ENCODE peak calls at places on chromosomes 7 and 10, in six cellular contexts. One of them, this sample, is unnamed.

GRCh38 chr7:102985176-102985783 is 72.5 kb downstream of the LRRC17 start:
- DNase-seq in ovary: no peak
- DNase-seq in NCI-H2081: no peak
- DNase-seq in heart right ventricle: no peak
- DNase-seq in GM04504: no peak
- DNase-seq in activated CD4-positive, CD25-positive, alpha-beta regulatory T cell treated with anti-CD3 and anti-CD28 coated beads, Interleukin-2, amount 50 U/mL, for 16 hours: no peak
- DNase-seq in this sample: no peak

GRCh38 chr7:87312215-87312865 is 33.1 kb upstream of the CROT start:
- DNase-seq in ovary: peak; percentile 52
- DNase-seq in NCI-H2081: peak; percentile 62
- DNase-seq in heart right ventricle: no peak
- DNase-seq in GM04504: peak; percentile 29
- DNase-seq in activated CD4-positive, CD25-positive, alpha-beta regulatory T cell treated with anti-CD3 and anti-CD28 coated beads, Interleukin-2, amount 50 U/mL, for 16 hours: peak; percentile 46
- DNase-seq in this sample: peak; percentile 23

GRCh38 chr10:74040200-74041126 is 42.5 kb downstream of the VCL start:
- DNase-seq in ovary: no peak
- DNase-seq in NCI-H2081: no peak
- DNase-seq in heart right ventricle: no peak
- DNase-seq in GM04504: no peak
- DNase-seq in activated CD4-positive, CD25-positive, alpha-beta regulatory T cell treated with anti-CD3 and anti-CD28 coated beads, Interleukin-2, amount 50 U/mL, for 16 hours: no peak
- DNase-seq in this sample: no peak

GRCh38 chr10:78905940-78906308 is 162.8 kb upstream of the ZMIZ1 start:
- DNase-seq in ovary: no peak
- DNase-seq in NCI-H2081: peak; percentile 44
- DNase-seq in heart right ventricle: no peak
- DNase-seq in GM04504: no peak
- DNase-seq in activated CD4-positive, CD25-positive, alpha-beta regulatory T cell treated with anti-CD3 and anti-CD28 coated beads, Interleukin-2, amount 50 U/mL, for 16 hours: no peak
- DNase-seq in this sample: peak; percentile 93

GRCh38 chr7:156334636-156335035 is 305.9 kb upstream of the RNF32 start:
- DNase-seq in ovary: no peak
- DNase-seq in NCI-H2081: no peak
- DNase-seq in heart right ventricle: no peak
- DNase-seq in GM04504: no peak
- DNase-seq in activated CD4-positive, CD25-positive, alpha-beta regulatory T cell treated with anti-CD3 and anti-CD28 coated beads, Interleukin-2, amount 50 U/mL, for 16 hours: no peak
- DNase-seq in this sample: no peak

GRCh38 chr7:18607025-18607424 is 111.5 kb downstream of the HDAC9 start:
- DNase-seq in ovary: no peak
- DNase-seq in NCI-H2081: no peak
- DNase-seq in heart right ventricle: no peak
- DNase-seq in GM04504: no peak
- DNase-seq in activated CD4-positive, CD25-positive, alpha-beta regulatory T cell treated with anti-CD3 and anti-CD28 coated beads, Interleukin-2, amount 50 U/mL, for 16 hours: no peak
- DNase-seq in this sample: no peak

GRCh38 chr10:11152801-11153200 is 135.1 kb downstream of the CELF2 start:
- DNase-seq in ovary: no peak
- DNase-seq in NCI-H2081: no peak
- DNase-seq in heart right ventricle: no peak
- DNase-seq in GM04504: no peak
- DNase-seq in activated CD4-positive, CD25-positive, alpha-beta regulatory T cell treated with anti-CD3 and anti-CD28 coated beads, Interleukin-2, amount 50 U/mL, for 16 hours: no peak
- DNase-seq in this sample: no peak

GRCh38 chr10:13414855-13415254 is 66.8 kb upstream of the SEPHS1 start:
- DNase-seq in ovary: no peak
- DNase-seq in NCI-H2081: no peak
- DNase-seq in heart right ventricle: no peak
- DNase-seq in GM04504: peak; percentile 5
- DNase-seq in activated CD4-positive, CD25-positive, alpha-beta regulatory T cell treated with anti-CD3 and anti-CD28 coated beads, Interleukin-2, amount 50 U/mL, for 16 hours: no peak
- DNase-seq in this sample: no peak

GRCh38 chr10:112250555-112250954 is 32.6 kb upstream of the TECTB start:
- DNase-seq in ovary: no peak
- DNase-seq in NCI-H2081: no peak
- DNase-seq in heart right ventricle: no peak
- DNase-seq in GM04504: no peak
- DNase-seq in activated CD4-positive, CD25-positive, alpha-beta regulatory T cell treated with anti-CD3 and anti-CD28 coated beads, Interleukin-2, amount 50 U/mL, for 16 hours: no peak
- DNase-seq in this sample: no peak

GRCh38 chr7:47573758-47574472 is 8.0 kb downstream of the TNS3 start:
- DNase-seq in ovary: peak; percentile 54
- DNase-seq in NCI-H2081: no peak
- DNase-seq in heart right ventricle: no peak
- DNase-seq in GM04504: peak; percentile 95
- DNase-seq in activated CD4-positive, CD25-positive, alpha-beta regulatory T cell treated with anti-CD3 and anti-CD28 coated beads, Interleukin-2, amount 50 U/mL, for 16 hours: no peak
- DNase-seq in this sample: no peak

GRCh38 chr7:96397936-96398596 is 76.2 kb upstream of the SLC25A13 start:
- DNase-seq in ovary: no peak
- DNase-seq in NCI-H2081: no peak
- DNase-seq in heart right ventricle: no peak
- DNase-seq in GM04504: no peak
- DNase-seq in activated CD4-positive, CD25-positive, alpha-beta regulatory T cell treated with anti-CD3 and anti-CD28 coated beads, Interleukin-2, amount 50 U/mL, for 16 hours: no peak
- DNase-seq in this sample: no peak

GRCh38 chr10:133100706-133101463 is 13.2 kb downstream of the ADGRA1 start:
- DNase-seq in ovary: no peak
- DNase-seq in NCI-H2081: no peak
- DNase-seq in heart right ventricle: no peak
- DNase-seq in GM04504: no peak
- DNase-seq in activated CD4-positive, CD25-positive, alpha-beta regulatory T cell treated with anti-CD3 and anti-CD28 coated beads, Interleukin-2, amount 50 U/mL, for 16 hours: no peak
- DNase-seq in this sample: peak; percentile 6

GRCh38 chr7:23523486-23524075 is 8.2 kb downstream of the TRA2A start:
- DNase-seq in ovary: no peak
- DNase-seq in NCI-H2081: no peak
- DNase-seq in heart right ventricle: no peak
- DNase-seq in GM04504: no peak
- DNase-seq in activated CD4-positive, CD25-positive, alpha-beta regulatory T cell treated with anti-CD3 and anti-CD28 coated beads, Interleukin-2, amount 50 U/mL, for 16 hours: no peak
- DNase-seq in this sample: no peak

GRCh38 chr10:64379898-64380297 is 858.7 kb downstream of the REEP3 start:
- DNase-seq in ovary: no peak
- DNase-seq in NCI-H2081: peak; percentile 9
- DNase-seq in heart right ventricle: no peak
- DNase-seq in GM04504: no peak
- DNase-seq in activated CD4-positive, CD25-positive, alpha-beta regulatory T cell treated with anti-CD3 and anti-CD28 coated beads, Interleukin-2, amount 50 U/mL, for 16 hours: no peak
- DNase-seq in this sample: peak; percentile 15

GRCh38 chr10:123878666-123879311 is 12.8 kb downstream of the CPXM2 start:
- DNase-seq in ovary: no peak
- DNase-seq in NCI-H2081: no peak
- DNase-seq in heart right ventricle: no peak
- DNase-seq in GM04504: peak; percentile 56
- DNase-seq in activated CD4-positive, CD25-positive, alpha-beta regulatory T cell treated with anti-CD3 and anti-CD28 coated beads, Interleukin-2, amount 50 U/mL, for 16 hours: no peak
- DNase-seq in this sample: no peak

GRCh38 chr7:378551-379455 is 88.8 kb downstream of the FOXL3 start:
- DNase-seq in ovary: no peak
- DNase-seq in NCI-H2081: no peak
- DNase-seq in heart right ventricle: no peak
- DNase-seq in GM04504: no peak
- DNase-seq in activated CD4-positive, CD25-positive, alpha-beta regulatory T cell treated with anti-CD3 and anti-CD28 coated beads, Interleukin-2, amount 50 U/mL, for 16 hours: no peak
- DNase-seq in this sample: no peak

GRCh38 chr7:54260868-54261475 is 281.2 kb upstream of the VSTM2A start:
- DNase-seq in ovary: no peak
- DNase-seq in NCI-H2081: no peak
- DNase-seq in heart right ventricle: no peak
- DNase-seq in GM04504: no peak
- DNase-seq in activated CD4-positive, CD25-positive, alpha-beta regulatory T cell treated with anti-CD3 and anti-CD28 coated beads, Interleukin-2, amount 50 U/mL, for 16 hours: no peak
- DNase-seq in this sample: no peak

GRCh38 chr10:86598151-86598550 is 56.2 kb upstream of the OPN4 start:
- DNase-seq in ovary: no peak
- DNase-seq in NCI-H2081: no peak
- DNase-seq in heart right ventricle: no peak
- DNase-seq in GM04504: no peak
- DNase-seq in activated CD4-positive, CD25-positive, alpha-beta regulatory T cell treated with anti-CD3 and anti-CD28 coated beads, Interleukin-2, amount 50 U/mL, for 16 hours: no peak
- DNase-seq in this sample: no peak

GRCh38 chr10:129628823-129629222 is 161.8 kb downstream of the MGMT start:
- DNase-seq in ovary: no peak
- DNase-seq in NCI-H2081: no peak
- DNase-seq in heart right ventricle: peak; percentile 36
- DNase-seq in GM04504: no peak
- DNase-seq in activated CD4-positive, CD25-positive, alpha-beta regulatory T cell treated with anti-CD3 and anti-CD28 coated beads, Interleukin-2, amount 50 U/mL, for 16 hours: no peak
- DNase-seq in this sample: no peak